ENCODE peak calls at places on chromosomes 2 and 18, in eight cellular contexts. M is HFF-Myc, I is progenitor cell of endocrine pancreas, H is colonic mucosa, C is SK-N-SH, X is cardiac muscle cell, P is WTC11, W is fibroblast of lung. G is an unnamed sample.

GRCh38 chr2:242030226-242030575 is 160.7 kb downstream of the RTP5 start:
- DNase-seq in M (no peak), I (peak), H (peak), C (no peak), X (no peak), P (no peak), W (no peak), G (no peak)

GRCh38 chr2:65103013-65103720 is 26.7 kb downstream of the RAB1A start:
- DNase-seq in M (no peak), I (no peak), H (no peak), C (no peak), X (no peak), P (no peak), W (no peak), G (peak)

GRCh38 chr2:81436256-81436655 is 1131.7 kb upstream of the LRRTM1 start:
- DNase-seq in M (no peak), I (no peak), H (no peak), C (no peak), X (no peak), P (no peak), W (peak), G (no peak)

GRCh38 chr2:179031731-179032408 is 18.1 kb downstream of the CCDC141 start:
- DNase-seq in M (no peak), I (no peak), H (no peak), C (no peak), X (no peak), P (no peak), W (no peak), G (no peak)

GRCh38 chr2:187875836-187876235 is 321.6 kb upstream of the TFPI start:
- DNase-seq in M (no peak), I (no peak), H (no peak), C (no peak), X (no peak), P (no peak), W (peak), G (no peak)

GRCh38 chr2:12488365-12488972 is 228.3 kb upstream of the TRIB2 start:
- DNase-seq in M (no peak), I (no peak), H (no peak), C (no peak), X (no peak), P (no peak), W (no peak), G (no peak)

GRCh38 chr2:148546270-148546669 is 98.3 kb upstream of the EPC2 start:
- DNase-seq in M (no peak), I (no peak), H (no peak), C (no peak), X (no peak), P (no peak), W (no peak), G (no peak)

GRCh38 chr2:2280483-2280882 is 50.6 kb downstream of the MYT1L start:
- DNase-seq in M (no peak), I (no peak), H (no peak), C (no peak), X (no peak), P (no peak), W (no peak), G (no peak)

GRCh38 chr2:234446404-234447076 is 50.3 kb downstream of the ARL4C start:
- DNase-seq in M (no peak), I (no peak), H (peak), C (no peak), X (no peak), P (no peak), W (no peak), G (no peak)

GRCh38 chr2:127096718-127097470 is 10.1 kb downstream of the BIN1 start:
- DNase-seq in M (no peak), I (no peak), H (peak), C (no peak), X (no peak), P (no peak), W (no peak), G (peak)

GRCh38 chr2:12127639-12128038 is 381.2 kb downstream of the LPIN1 start:
- DNase-seq in M (no peak), I (no peak), H (no peak), C (no peak), X (no peak), P (no peak), W (no peak), G (no peak)

GRCh38 chr18:48804856-48805610 is 145.7 kb downstream of the SMAD7 start:
- DNase-seq in M (no peak), I (no peak), H (peak), C (no peak), X (no peak), P (peak), W (no peak), G (peak)

GRCh38 chr2:197198890-197199289 is 111.7 kb downstream of the ANKRD44 start:
- DNase-seq in M (no peak), I (no peak), H (peak), C (peak), X (no peak), P (no peak), W (no peak), G (no peak)

GRCh38 chr18:59660398-59660797 is 36.8 kb downstream of the CCBE1 start:
- DNase-seq in M (no peak), I (no peak), H (no peak), C (no peak), X (no peak), P (no peak), W (peak), G (no peak)

GRCh38 chr2:67667054-67667908 is 270.1 kb downstream of the ETAA1 start:
- DNase-seq in M (no peak), I (no peak), H (no peak), C (peak), X (no peak), P (no peak), W (peak), G (no peak)

GRCh38 chr2:37091873-37092272 is 7.6 kb downstream of the GPATCH11 start:
- DNase-seq in M (no peak), I (no peak), H (no peak), C (no peak), X (no peak), P (no peak), W (no peak), G (no peak)

GRCh38 chr2:71801969-71802368 is 345.7 kb downstream of the CYP26B1 start:
- DNase-seq in M (no peak), I (peak), H (peak), C (peak), X (peak), P (peak), W (peak), G (peak)

GRCh38 chr18:58466636-58467205 is 162.2 kb downstream of the ALPK2 start:
- DNase-seq in M (no peak), I (no peak), H (peak), C (no peak), X (no peak), P (no peak), W (no peak), G (no peak)

GRCh38 chr18:63578357-63578958 is 8.7 kb upstream of the SERPINB13 start:
- DNase-seq in M (peak), I (peak), H (peak), C (peak), X (peak), P (peak), W (peak), G (no peak)

GRCh38 chr2:11583840-11584529 is 50.1 kb downstream of the GREB1 start:
- DNase-seq in M (peak), I (peak), H (peak), C (peak), X (peak), P (peak), W (peak), G (peak)

GRCh38 chr2:238720232-238720672 is 127.6 kb upstream of the TWIST2 start:
- DNase-seq in M (no peak), I (peak), H (peak), C (peak), X (no peak), P (peak), W (peak), G (peak)

GRCh38 chr2:170932948-170933347 is 3.9 kb downstream of the GORASP2 start:
- DNase-seq in M (no peak), I (no peak), H (no peak), C (no peak), X (no peak), P (no peak), W (no peak), G (no peak)
- TF ChIP-seq CTCF in M (no peak), I (no peak), H (no peak), C (peak), X (no peak), P (no peak), W (no peak), G (peak)

GRCh38 chr2:101710690-101711318 is 13.3 kb downstream of the MAP4K4 start:
- DNase-seq in M (no peak), I (no peak), H (no peak), C (no peak), X (no peak), P (no peak), W (peak), G (no peak)

GRCh38 chr2:101706819-101707177 is 9.3 kb downstream of the MAP4K4 start:
- DNase-seq in M (no peak), I (no peak), H (no peak), C (no peak), X (no peak), P (no peak), W (no peak), G (no peak)

GRCh38 chr2:101714098-101714497 is 16.6 kb downstream of the MAP4K4 start:
- DNase-seq in M (no peak), I (no peak), H (no peak), C (no peak), X (no peak), P (no peak), W (no peak), G (no peak)

GRCh38 chr2:101706121-101706818 is 8.8 kb downstream of the MAP4K4 start:
- DNase-seq in M (no peak), I (no peak), H (no peak), C (no peak), X (no peak), P (no peak), W (no peak), G (no peak)

DNA sequence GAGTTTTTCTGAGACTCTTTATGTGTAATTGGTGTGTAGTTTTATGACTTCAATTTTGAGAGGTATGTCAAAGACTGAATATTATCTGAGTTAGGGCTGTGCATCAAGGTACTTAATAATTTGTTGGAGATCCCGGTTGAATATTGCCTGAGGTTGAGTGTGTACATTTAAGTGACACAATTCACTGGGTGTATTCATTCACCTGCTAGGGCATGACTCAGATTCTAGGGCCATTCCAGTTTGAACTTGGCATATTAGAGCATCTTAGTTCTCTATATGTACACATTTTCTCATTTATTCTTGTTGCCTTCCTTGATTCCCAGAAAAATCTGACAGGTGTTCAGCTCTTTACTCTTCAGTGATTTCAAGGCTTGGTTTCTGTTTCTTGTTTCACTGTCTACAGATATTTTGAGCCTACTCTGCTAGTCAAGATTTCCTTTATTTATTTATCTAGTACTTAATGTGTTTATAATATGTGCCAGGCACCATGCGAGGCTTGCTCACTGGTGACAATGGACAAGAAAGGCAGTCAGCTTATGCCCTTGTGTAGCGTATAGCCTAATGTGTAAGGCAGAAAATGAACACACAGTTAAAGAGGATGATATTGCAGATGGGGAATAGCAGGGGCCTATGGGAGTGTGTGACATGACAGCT is 12.7 kb downstream of the MAP4K4 start:
- DNase-seq in M (no peak), I (no peak), H (no peak), C (no peak), X (no peak), P (no peak), W (peak), G (no peak)
- TF ChIP-seq CTCF in M (no peak), I (no peak), H (no peak), C (no peak), X (no peak), P (no peak), W (no peak), G (no peak)

GRCh38 chr2:144159264-144159663 is 360.7 kb downstream of the ZEB2 start:
- DNase-seq in M (no peak), I (no peak), H (no peak), C (no peak), X (no peak), P (no peak), W (no peak), G (no peak)

GRCh38 chr2:144163592-144163991 is 356.3 kb downstream of the ZEB2 start:
- DNase-seq in M (no peak), I (no peak), H (no peak), C (no peak), X (no peak), P (no peak), W (no peak), G (no peak)

GRCh38 chr2:144165599-144166250 is 354.2 kb downstream of the ZEB2 start:
- DNase-seq in M (no peak), I (no peak), H (no peak), C (no peak), X (no peak), P (no peak), W (no peak), G (no peak)

GRCh38 chr2:144161061-144161460 is 358.9 kb downstream of the ZEB2 start:
- DNase-seq in M (no peak), I (no peak), H (no peak), C (no peak), X (no peak), P (no peak), W (no peak), G (no peak)

DNA sequence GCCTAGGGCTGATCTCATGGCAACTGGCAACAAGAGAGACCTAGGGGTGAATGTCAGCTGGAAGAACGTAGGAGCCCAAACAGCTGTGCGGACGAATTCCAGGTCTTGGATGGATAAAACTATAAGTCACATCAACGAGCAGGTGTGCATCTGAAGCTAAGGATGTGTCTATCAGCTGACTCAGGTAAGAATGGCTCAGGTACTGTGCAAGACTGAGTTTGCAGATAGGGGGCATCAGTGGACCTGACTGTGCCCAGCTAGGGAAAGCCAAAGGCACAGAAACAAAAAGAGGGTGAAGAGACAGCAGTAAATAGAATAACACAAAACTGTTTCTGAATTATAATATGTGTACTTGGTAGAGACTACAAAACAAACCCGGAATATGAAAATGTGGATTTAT is 357.3 kb downstream of the ZEB2 start:
- DNase-seq in M (no peak), I (peak), H (peak), C (no peak), X (peak), P (peak), W (no peak), G (no peak)
- TF ChIP-seq CTCF in M (peak), I (peak), H (peak), C (no peak), X (peak), P (peak), W (peak), G (no peak)

GRCh38 chr18:21901423-21901822 is 160.8 kb downstream of the MIB1 start:
- DNase-seq in M (no peak), I (no peak), H (no peak), C (no peak), X (no peak), P (no peak), W (peak), G (no peak)

GRCh38 chr18:21900594-21901352 is 160.2 kb downstream of the MIB1 start:
- DNase-seq in M (no peak), I (no peak), H (peak), C (no peak), X (no peak), P (no peak), W (no peak), G (no peak)

GRCh38 chr18:21896732-21897336 is 156.2 kb downstream of the MIB1 start:
- DNase-seq in M (no peak), I (no peak), H (peak), C (no peak), X (no peak), P (peak), W (no peak), G (no peak)

GRCh38 chr18:21894619-21895367 is 154.2 kb downstream of the MIB1 start:
- DNase-seq in M (no peak), I (no peak), H (no peak), C (no peak), X (no peak), P (no peak), W (peak), G (no peak)

GRCh38 chr18:21897811-21898210 is 157.2 kb downstream of the MIB1 start:
- DNase-seq in M (peak), I (peak), H (peak), C (peak), X (peak), P (peak), W (peak), G (peak)
- TF ChIP-seq CTCF in M (peak), I (peak), H (peak), C (peak), X (peak), P (peak), W (peak), G (peak)